ENCODE peak calls at places on chromosome 17, in ten cellular contexts. One of them, this sample, is unnamed. For H3K4me1, the result is how much of the 10 kb centered on the place peaks cover.

GRCh38 chr17:74960739-74961342 is 11.7 kb downstream of the HID1 start:
- DNase-seq in left lung: peak
- DNase-seq in cardiac muscle cell: peak
- DNase-seq in PC-3: no peak
- DNase-seq in HCT116: peak
- DNase-seq in IMR-90: peak
- DNase-seq in tibial nerve: no peak
- DNase-seq in colonic mucosa: peak
- DNase-seq in transverse colon: peak
- DNase-seq in sigmoid colon: no peak
- DNase-seq in this sample: peak

GRCh38 chr17:14203392-14203791 is 33.3 kb downstream of the CDRT15 start:
- DNase-seq in left lung: no peak
- DNase-seq in tibial nerve: no peak
- DNase-seq in HCT116: no peak
- DNase-seq in cardiac muscle cell: no peak
- DNase-seq in IMR-90: peak
- DNase-seq in PC-3: peak
- DNase-seq in transverse colon: no peak
- DNase-seq in colonic mucosa: no peak
- DNase-seq in sigmoid colon: no peak
- DNase-seq in this sample: no peak

GRCh38 chr17:75864448-75864871 is 9.3 kb upstream of the WBP2 start:
- DNase-seq in sigmoid colon: peak
- DNase-seq in cardiac muscle cell: no peak
- DNase-seq in HCT116: no peak
- DNase-seq in transverse colon: peak
- DNase-seq in PC-3: no peak
- DNase-seq in left lung: peak
- DNase-seq in tibial nerve: peak
- DNase-seq in IMR-90: peak
- DNase-seq in colonic mucosa: peak
- DNase-seq in this sample: no peak

GRCh38 chr17:66737524-66737923 is 97.4 kb upstream of the CACNG5 start:
- DNase-seq in cardiac muscle cell: peak
- DNase-seq in IMR-90: peak
- DNase-seq in HCT116: no peak
- DNase-seq in tibial nerve: no peak
- DNase-seq in left lung: peak
- DNase-seq in transverse colon: no peak
- DNase-seq in sigmoid colon: peak
- DNase-seq in PC-3: no peak
- DNase-seq in colonic mucosa: no peak
- DNase-seq in this sample: no peak

GRCh38 chr17:27456681-27457404 is 595 bp downstream of the KSR1 start:
- DNase-seq in HCT116: no peak
- DNase-seq in colonic mucosa: no peak
- DNase-seq in IMR-90: no peak
- DNase-seq in PC-3: no peak
- DNase-seq in left lung: no peak
- DNase-seq in sigmoid colon: peak
- DNase-seq in tibial nerve: no peak
- DNase-seq in cardiac muscle cell: no peak
- DNase-seq in transverse colon: peak
- DNase-seq in this sample: peak

GRCh38 chr17:66946251-66946650 is 18.3 kb upstream of the CACNG4 start:
- DNase-seq in transverse colon: no peak
- DNase-seq in PC-3: no peak
- DNase-seq in tibial nerve: no peak
- DNase-seq in left lung: peak
- DNase-seq in IMR-90: no peak
- DNase-seq in sigmoid colon: no peak
- DNase-seq in cardiac muscle cell: no peak
- DNase-seq in colonic mucosa: no peak
- DNase-seq in HCT116: no peak
- DNase-seq in this sample: no peak

GRCh38 chr17:83119987-83120864 is 40.8 kb downstream of the METRNL start:
- DNase-seq in PC-3: no peak
- DNase-seq in tibial nerve: no peak
- DNase-seq in sigmoid colon: no peak
- DNase-seq in transverse colon: peak
- DNase-seq in IMR-90: no peak
- DNase-seq in colonic mucosa: no peak
- DNase-seq in cardiac muscle cell: no peak
- DNase-seq in HCT116: no peak
- DNase-seq in left lung: peak
- DNase-seq in this sample: no peak

GRCh38 chr17:57115377-57115776 is 30.3 kb downstream of the AKAP1 start:
- DNase-seq in colonic mucosa: no peak
- DNase-seq in IMR-90: no peak
- DNase-seq in cardiac muscle cell: no peak
- DNase-seq in PC-3: no peak
- DNase-seq in tibial nerve: no peak
- DNase-seq in transverse colon: no peak
- DNase-seq in HCT116: no peak
- DNase-seq in left lung: no peak
- DNase-seq in sigmoid colon: no peak
- DNase-seq in this sample: no peak

GRCh38 chr17:69060835-69061234 is at the start of gene ABCA9:
- DNase-seq in sigmoid colon: no peak
- DNase-seq in IMR-90: peak
- DNase-seq in transverse colon: no peak
- DNase-seq in PC-3: no peak
- DNase-seq in left lung: no peak
- DNase-seq in tibial nerve: no peak
- DNase-seq in cardiac muscle cell: no peak
- DNase-seq in colonic mucosa: no peak
- DNase-seq in HCT116: no peak
- DNase-seq in this sample: no peak

GRCh38 chr17:52271781-52272180 is 113.3 kb upstream of the CA10 start:
- DNase-seq in PC-3: no peak
- DNase-seq in IMR-90: no peak
- DNase-seq in left lung: no peak
- DNase-seq in colonic mucosa: no peak
- DNase-seq in sigmoid colon: no peak
- DNase-seq in transverse colon: no peak
- DNase-seq in HCT116: no peak
- DNase-seq in tibial nerve: no peak
- DNase-seq in cardiac muscle cell: no peak
- DNase-seq in this sample: no peak

GRCh38 chr17:12722282-12722681 is 56.6 kb downstream of the MYOCD start:
- DNase-seq in cardiac muscle cell: no peak
- DNase-seq in IMR-90: no peak
- DNase-seq in HCT116: no peak
- DNase-seq in PC-3: no peak
- DNase-seq in transverse colon: no peak
- DNase-seq in tibial nerve: no peak
- DNase-seq in left lung: no peak
- DNase-seq in colonic mucosa: no peak
- DNase-seq in sigmoid colon: no peak
- DNase-seq in this sample: no peak

GRCh38 chr17:31494259-31495048 is 103.0 kb downstream of the RAB11FIP4 start:
- DNase-seq in left lung: no peak
- DNase-seq in tibial nerve: no peak
- DNase-seq in cardiac muscle cell: no peak
- DNase-seq in HCT116: no peak
- DNase-seq in colonic mucosa: peak
- DNase-seq in PC-3: no peak
- DNase-seq in sigmoid colon: no peak
- DNase-seq in transverse colon: peak
- DNase-seq in IMR-90: no peak
- DNase-seq in this sample: peak
- H3K4me1 ChIP-seq in left lung: half or more
- H3K4me1 ChIP-seq in tibial nerve: under half
- H3K4me1 ChIP-seq in cardiac muscle cell: under half
- H3K4me1 ChIP-seq in HCT116: half or more
- H3K4me1 ChIP-seq in colonic mucosa: under half
- H3K4me1 ChIP-seq in PC-3: under half
- H3K4me1 ChIP-seq in sigmoid colon: under half
- H3K4me1 ChIP-seq in transverse colon: half or more
- H3K4me1 ChIP-seq in IMR-90: under half
- H3K4me1 ChIP-seq in this sample: half or more

GRCh38 chr17:4592240-4593005 is 8.1 kb downstream of the SMTNL2 start:
- DNase-seq in PC-3: no peak
- DNase-seq in transverse colon: no peak
- DNase-seq in colonic mucosa: no peak
- DNase-seq in tibial nerve: no peak
- DNase-seq in left lung: no peak
- DNase-seq in cardiac muscle cell: no peak
- DNase-seq in IMR-90: no peak
- DNase-seq in HCT116: no peak
- DNase-seq in sigmoid colon: no peak
- DNase-seq in this sample: no peak

GRCh38 chr17:4591529-4591928 is 7.2 kb downstream of the SMTNL2 start:
- DNase-seq in HCT116: no peak
- DNase-seq in left lung: no peak
- DNase-seq in tibial nerve: no peak
- DNase-seq in cardiac muscle cell: no peak
- DNase-seq in transverse colon: no peak
- DNase-seq in PC-3: peak
- DNase-seq in IMR-90: peak
- DNase-seq in sigmoid colon: no peak
- DNase-seq in colonic mucosa: no peak
- DNase-seq in this sample: no peak

GRCh38 chr17:4596636-4597380 is 12.5 kb downstream of the SMTNL2 start:
- DNase-seq in PC-3: no peak
- DNase-seq in colonic mucosa: no peak
- DNase-seq in tibial nerve: no peak
- DNase-seq in left lung: no peak
- DNase-seq in cardiac muscle cell: no peak
- DNase-seq in transverse colon: no peak
- DNase-seq in IMR-90: no peak
- DNase-seq in HCT116: no peak
- DNase-seq in sigmoid colon: no peak
- DNase-seq in this sample: no peak

GRCh38 chr17:4593021-4593797 is 8.9 kb downstream of the SMTNL2 start:
- DNase-seq in tibial nerve: no peak
- DNase-seq in sigmoid colon: no peak
- DNase-seq in colonic mucosa: no peak
- DNase-seq in HCT116: no peak
- DNase-seq in cardiac muscle cell: no peak
- DNase-seq in IMR-90: no peak
- DNase-seq in transverse colon: no peak
- DNase-seq in PC-3: no peak
- DNase-seq in left lung: no peak
- DNase-seq in this sample: no peak

DNA sequence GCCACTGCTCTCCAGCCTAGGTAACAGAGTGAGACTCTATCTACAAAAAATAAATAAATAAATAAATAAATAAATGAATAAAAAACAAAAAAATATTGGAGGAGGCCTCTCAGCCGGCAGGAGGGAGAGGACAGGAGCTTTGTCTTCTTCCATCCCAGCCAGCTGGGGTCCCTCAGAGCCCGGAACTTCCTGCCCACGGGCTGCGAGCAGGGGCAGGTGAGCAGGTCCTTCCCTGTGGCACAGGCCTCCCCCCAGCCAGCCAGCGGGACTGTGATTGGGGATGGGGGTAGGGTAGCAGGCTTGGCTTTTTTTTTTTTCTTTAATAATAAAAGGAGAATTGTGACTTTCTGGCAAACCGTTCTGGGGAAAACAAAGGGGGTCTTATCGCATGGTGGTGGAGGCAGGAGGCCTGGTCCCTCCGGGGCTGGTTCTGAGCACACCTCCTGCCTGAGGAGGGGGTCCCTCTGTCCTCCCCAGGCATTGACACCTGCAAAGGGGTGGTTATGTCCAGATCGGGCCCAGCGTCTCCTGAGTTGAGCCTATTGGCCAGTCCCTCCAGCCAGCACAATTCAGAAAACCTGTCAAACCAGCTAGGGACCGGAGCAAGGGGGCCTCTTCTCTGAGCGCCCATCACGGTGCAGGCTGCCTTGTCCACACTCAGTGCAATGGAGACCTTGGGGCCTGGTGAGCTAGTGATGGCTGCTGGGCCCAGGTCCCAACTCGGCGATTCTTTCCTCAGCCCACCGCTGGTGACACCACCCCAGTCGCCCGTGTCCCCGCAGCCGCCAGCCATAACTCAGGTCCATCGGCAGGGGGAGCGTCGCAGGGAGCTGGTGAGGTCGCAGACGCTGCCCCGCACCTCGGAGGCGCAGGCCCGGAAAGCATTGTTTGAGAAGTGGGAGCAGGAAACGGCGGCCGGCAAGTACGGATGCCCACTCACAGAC is 10.3 kb downstream of the SMTNL2 start:
- DNase-seq in tibial nerve: no peak
- DNase-seq in left lung: no peak
- DNase-seq in PC-3: no peak
- DNase-seq in transverse colon: peak
- DNase-seq in IMR-90: no peak
- DNase-seq in colonic mucosa: peak
- DNase-seq in sigmoid colon: no peak
- DNase-seq in cardiac muscle cell: peak
- DNase-seq in HCT116: no peak
- DNase-seq in this sample: peak
- TF ChIP-seq CTCF in tibial nerve: peak
- TF ChIP-seq CTCF in left lung: peak
- TF ChIP-seq CTCF in PC-3: peak
- TF ChIP-seq CTCF in transverse colon: peak
- TF ChIP-seq CTCF in IMR-90: no peak
- TF ChIP-seq CTCF in colonic mucosa: peak
- TF ChIP-seq CTCF in sigmoid colon: no peak
- TF ChIP-seq CTCF in cardiac muscle cell: no peak
- TF ChIP-seq CTCF in HCT116: no peak
- TF ChIP-seq CTCF in this sample: no peak

GRCh38 chr17:78765821-78766220 is 16.3 kb downstream of the CYTH1 start:
- DNase-seq in left lung: no peak
- DNase-seq in transverse colon: no peak
- DNase-seq in IMR-90: no peak
- DNase-seq in sigmoid colon: no peak
- DNase-seq in PC-3: no peak
- DNase-seq in cardiac muscle cell: no peak
- DNase-seq in colonic mucosa: no peak
- DNase-seq in tibial nerve: no peak
- DNase-seq in HCT116: no peak
- DNase-seq in this sample: no peak
- H3K4me1 ChIP-seq in left lung: half or more
- H3K4me1 ChIP-seq in transverse colon: under half
- H3K4me1 ChIP-seq in IMR-90: under half
- H3K4me1 ChIP-seq in sigmoid colon: under half
- H3K4me1 ChIP-seq in PC-3: under half
- H3K4me1 ChIP-seq in cardiac muscle cell: under half
- H3K4me1 ChIP-seq in colonic mucosa: under half
- H3K4me1 ChIP-seq in tibial nerve: under half
- H3K4me1 ChIP-seq in HCT116: under half
- H3K4me1 ChIP-seq in this sample: half or more

DNA sequence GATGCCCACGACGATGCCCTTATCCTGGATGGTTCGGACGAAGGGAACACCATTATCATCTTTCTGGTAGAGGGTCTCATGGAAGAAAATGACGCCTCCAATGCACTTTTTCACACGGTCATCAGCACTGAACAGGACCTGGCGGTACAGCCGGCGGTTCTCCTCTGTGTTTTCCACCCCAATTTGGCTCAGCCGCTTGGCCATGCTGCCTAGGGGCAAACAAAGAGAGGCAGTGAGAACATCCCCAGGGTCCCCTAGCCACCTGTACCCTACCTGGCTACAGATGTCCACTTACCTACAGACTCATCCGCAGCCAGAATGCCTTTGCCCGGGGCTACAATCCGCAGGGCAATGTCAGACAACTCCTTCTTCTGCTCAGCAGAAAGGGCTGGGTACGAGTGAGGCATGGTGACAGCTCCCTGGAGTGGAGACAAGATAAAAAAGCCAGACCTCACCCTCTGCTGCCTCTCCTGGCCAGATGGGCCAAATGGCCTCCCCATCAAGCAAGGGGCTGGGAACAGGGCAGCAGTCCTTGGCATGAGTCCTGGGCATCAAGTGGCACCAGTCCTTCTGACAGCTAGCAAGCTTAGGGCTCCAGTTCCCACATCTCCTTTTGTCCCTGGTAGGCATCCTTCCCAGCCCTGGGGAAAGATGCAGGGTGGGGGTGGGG is 1.4 kb downstream of the ALDOC start:
- DNase-seq in HCT116: no peak
- DNase-seq in transverse colon: no peak
- DNase-seq in tibial nerve: no peak
- DNase-seq in sigmoid colon: no peak
- DNase-seq in cardiac muscle cell: no peak
- DNase-seq in colonic mucosa: no peak
- DNase-seq in left lung: no peak
- DNase-seq in IMR-90: no peak
- DNase-seq in PC-3: no peak
- DNase-seq in this sample: no peak
- TF ChIP-seq CTCF in HCT116: no peak
- TF ChIP-seq CTCF in transverse colon: no peak
- TF ChIP-seq CTCF in tibial nerve: no peak
- TF ChIP-seq CTCF in sigmoid colon: no peak
- TF ChIP-seq CTCF in cardiac muscle cell: no peak
- TF ChIP-seq CTCF in colonic mucosa: no peak
- TF ChIP-seq CTCF in left lung: no peak
- TF ChIP-seq CTCF in IMR-90: peak
- TF ChIP-seq CTCF in PC-3: no peak
- TF ChIP-seq CTCF in this sample: no peak

This sample was measured in thyroid gland.